ENCODE peak calls at places on chromosomes 16 and 17, in four cellular contexts. O is PC-3, I is foreskin fibroblast, P is heart left ventricle. N is an unnamed sample.
A peak's percentile ranks its signal among the peaks of the same experiment; 100 is the strongest.

GRCh38 chr16:68070811-68071546 is 14.2 kb upstream of the NFATC3 start:
- DNase-seq in P (no peak), I (no peak), O (no peak), N (no peak)

GRCh38 chr17:73201215-73202069 is 8.6 kb downstream of the COG1 start:
- DNase-seq in I (peak; percentile 34), O (no peak), P (peak; percentile 20), N (no peak)

GRCh38 chr17:27240086-27240801 is 53.7 kb upstream of the WSB1 start:
- DNase-seq in P (no peak), O (no peak), I (no peak), N (no peak)

GRCh38 chr16:49617016-49617569 is 238.8 kb downstream of the ZNF423 start:
- DNase-seq in I (no peak), P (no peak), O (no peak), N (no peak)

GRCh38 chr17:79812969-79813825 is 16.3 kb upstream of the CBX8 start:
- DNase-seq in P (no peak), O (no peak), I (peak; percentile 41), N (no peak)

GRCh38 chr16:68902376-68903345 is 59.3 kb downstream of the TANGO6 start:
- DNase-seq in I (peak; percentile 55), O (peak; percentile 80), P (peak; percentile 7), N (peak; percentile 28)

GRCh38 chr17:41308918-41309359 is at the start of gene KRTAP16-1:
- DNase-seq in P (no peak), I (no peak), O (no peak), N (no peak)

GRCh38 chr17:29585080-29585751 is 4.2 kb downstream of the GIT1 start:
- DNase-seq in I (no peak), O (no peak), P (peak; percentile 69), N (no peak)

GRCh38 chr16:4891886-4892216 is 44.6 kb downstream of the UBN1 start:
- DNase-seq in O (no peak), P (no peak), I (peak; percentile 46), N (no peak)

GRCh38 chr16:35255186-35255803 is 1795.9 kb downstream of the TP53TG3F start:
- DNase-seq in I (no peak), O (no peak), P (no peak), N (no peak)

GRCh38 chr17:77523562-77523961 is 382.8 kb downstream of the SEC14L1 start:
- DNase-seq in O (no peak), I (no peak), P (no peak), N (no peak)

GRCh38 chr16:85986931-85987749 is 88.2 kb downstream of the IRF8 start:
- DNase-seq in P (no peak), O (no peak), I (no peak), N (no peak)

GRCh38 chr17:9109933-9110332 is 88.6 kb downstream of the NTN1 start:
- DNase-seq in I (no peak), P (no peak), O (no peak), N (no peak)

GRCh38 chr17:57294629-57295501 is 38.5 kb downstream of the MSI2 start:
- DNase-seq in O (peak; percentile 44), I (peak; percentile 36), P (peak; percentile 60), N (no peak)

GRCh38 chr16:1965610-1966009 is 984 bp upstream of the RPS2 start:
- DNase-seq in I (no peak), P (no peak), O (no peak), N (no peak)

GRCh38 chr17:31587462-31587861 is 196.0 kb downstream of the RAB11FIP4 start:
- DNase-seq in P (no peak), I (no peak), O (no peak), N (no peak)

GRCh38 chr16:68383858-68384257 is 64.5 kb downstream of the SMPD3 start:
- DNase-seq in O (no peak), P (no peak), I (no peak), N (no peak)

DNA sequence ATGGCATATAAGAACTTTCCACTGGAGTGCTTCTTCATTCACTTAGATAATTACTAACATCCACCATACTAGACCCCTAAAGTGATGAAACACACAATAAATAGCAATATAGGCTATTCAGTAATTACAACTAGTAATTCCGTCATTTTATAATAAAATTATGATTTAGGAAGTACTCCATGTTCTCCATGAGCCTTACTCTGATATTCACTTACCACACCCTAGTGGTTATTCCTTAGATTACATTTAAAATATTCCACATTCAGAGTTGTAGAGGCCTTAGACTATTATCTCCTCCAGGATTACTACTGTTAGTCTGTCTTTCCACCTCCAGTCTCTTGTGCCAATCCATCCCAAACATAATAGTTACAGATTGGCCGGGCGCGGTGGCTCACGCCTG is 62.4 kb downstream of the STH start:
- DNase-seq in P (no peak), O (peak; percentile 69), I (peak; percentile 24), N (no peak)
- TF ChIP-seq CTCF in P (no peak), O (peak; percentile 68), I (peak; percentile 12), N (peak; percentile 25)

GRCh38 chr16:74611721-74612120 is 4.8 kb upstream of the GLG1 start:
- DNase-seq in P (no peak), I (peak; percentile 80), O (no peak), N (no peak)
- H3K4me3 ChIP-seq in P (no peak overlapping the region), I (no peak overlapping the region), O (no peak overlapping the region), N (no peak overlapping the region)

GRCh38 chr17:81392909-81393654 is 2.2 kb upstream of the BAHCC1 start:
- DNase-seq in P (no peak), O (peak; percentile 26), I (peak; percentile 53), N (no peak)

GRCh38 chr17:81394377-81394747 is 895 bp upstream of the BAHCC1 start:
- DNase-seq in O (peak; percentile 19), I (peak; percentile 41), P (no peak), N (no peak)

GRCh38 chr17:81394831-81395599 is at the start of gene BAHCC1:
- DNase-seq in O (peak; percentile 100), I (peak; percentile 100), P (peak; percentile 100), N (peak; percentile 99)

GRCh38 chr17:81391964-81392908 is 3.0 kb upstream of the BAHCC1 start:
- DNase-seq in O (no peak), I (peak; percentile 80), P (no peak), N (no peak)

GRCh38 chr17:81393684-81394376 is 1.4 kb upstream of the BAHCC1 start:
- DNase-seq in I (peak; percentile 100), P (peak; percentile 100), O (peak; percentile 100), N (peak; percentile 97)
- TF ChIP-seq CTCF in I (no peak), P (no peak), O (no peak), N (no peak)

DNA sequence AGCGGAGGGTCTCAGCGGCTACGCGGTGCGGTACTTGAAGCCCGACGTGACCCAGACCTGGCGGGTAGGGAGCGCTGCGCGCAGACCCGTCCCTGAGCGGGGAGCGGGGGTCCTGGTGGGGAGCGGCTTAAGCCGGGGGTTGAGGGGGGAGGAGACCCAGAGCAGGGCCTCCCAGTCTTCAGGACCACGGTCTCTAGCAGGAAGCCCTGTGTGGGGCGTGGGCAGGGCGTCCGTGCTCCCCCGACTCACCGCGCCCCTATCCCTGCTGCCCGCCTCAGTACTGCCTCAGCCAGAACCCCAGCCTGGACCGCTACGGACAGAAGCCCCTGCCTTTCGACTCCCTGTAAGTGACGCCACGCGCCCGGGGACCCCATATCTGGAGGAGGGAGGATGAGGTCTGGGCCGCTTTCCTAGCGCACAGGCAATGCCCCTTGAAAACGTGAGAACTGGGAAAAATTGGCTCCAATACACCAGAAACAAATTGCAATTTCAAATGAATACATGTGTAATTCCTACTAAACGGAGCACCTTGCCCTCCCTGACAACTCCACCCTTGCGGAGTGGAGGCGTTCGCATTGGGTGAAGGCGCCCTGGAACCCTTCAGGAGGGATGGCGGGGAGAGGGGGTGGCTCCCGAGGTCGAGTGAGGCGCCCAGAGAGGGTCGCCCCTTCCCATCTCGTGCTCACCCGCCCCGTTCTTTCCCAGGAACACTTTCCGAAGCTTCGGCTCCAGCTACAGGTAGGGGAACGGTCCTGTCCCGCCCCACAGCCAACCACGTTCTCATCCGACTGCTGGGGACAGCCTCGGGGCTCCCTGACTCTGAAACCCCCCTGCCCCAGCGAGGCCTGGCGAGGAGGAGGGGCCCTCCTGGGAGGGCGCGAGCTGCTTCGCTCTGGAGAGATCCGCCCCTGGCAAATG is 14.5 kb upstream of the CNGB1 start:
- DNase-seq in I (peak; percentile 27), O (no peak), P (no peak), N (no peak)
- H3K4me3 ChIP-seq in I (peak overlapping the region; percentile 48), O (no peak overlapping the region), P (peak overlapping the region; percentile 56), N (peak overlapping the region; percentile 37)

GRCh38 chr17:2390199-2390880 is 10.5 kb downstream of the MNT start:
- DNase-seq in P (no peak), O (no peak), I (no peak), N (no peak)

GRCh38 chr17:2393184-2393953 is 7.5 kb downstream of the MNT start:
- DNase-seq in O (peak; percentile 83), P (peak; percentile 93), I (peak; percentile 95), N (no peak)

GRCh38 chr17:2393954-2394749 is 6.7 kb downstream of the MNT start:
- DNase-seq in O (no peak), I (no peak), P (no peak), N (no peak)

GRCh38 chr17:2391597-2392251 is 9.1 kb downstream of the MNT start:
- DNase-seq in P (no peak), I (no peak), O (no peak), N (no peak)

DNA sequence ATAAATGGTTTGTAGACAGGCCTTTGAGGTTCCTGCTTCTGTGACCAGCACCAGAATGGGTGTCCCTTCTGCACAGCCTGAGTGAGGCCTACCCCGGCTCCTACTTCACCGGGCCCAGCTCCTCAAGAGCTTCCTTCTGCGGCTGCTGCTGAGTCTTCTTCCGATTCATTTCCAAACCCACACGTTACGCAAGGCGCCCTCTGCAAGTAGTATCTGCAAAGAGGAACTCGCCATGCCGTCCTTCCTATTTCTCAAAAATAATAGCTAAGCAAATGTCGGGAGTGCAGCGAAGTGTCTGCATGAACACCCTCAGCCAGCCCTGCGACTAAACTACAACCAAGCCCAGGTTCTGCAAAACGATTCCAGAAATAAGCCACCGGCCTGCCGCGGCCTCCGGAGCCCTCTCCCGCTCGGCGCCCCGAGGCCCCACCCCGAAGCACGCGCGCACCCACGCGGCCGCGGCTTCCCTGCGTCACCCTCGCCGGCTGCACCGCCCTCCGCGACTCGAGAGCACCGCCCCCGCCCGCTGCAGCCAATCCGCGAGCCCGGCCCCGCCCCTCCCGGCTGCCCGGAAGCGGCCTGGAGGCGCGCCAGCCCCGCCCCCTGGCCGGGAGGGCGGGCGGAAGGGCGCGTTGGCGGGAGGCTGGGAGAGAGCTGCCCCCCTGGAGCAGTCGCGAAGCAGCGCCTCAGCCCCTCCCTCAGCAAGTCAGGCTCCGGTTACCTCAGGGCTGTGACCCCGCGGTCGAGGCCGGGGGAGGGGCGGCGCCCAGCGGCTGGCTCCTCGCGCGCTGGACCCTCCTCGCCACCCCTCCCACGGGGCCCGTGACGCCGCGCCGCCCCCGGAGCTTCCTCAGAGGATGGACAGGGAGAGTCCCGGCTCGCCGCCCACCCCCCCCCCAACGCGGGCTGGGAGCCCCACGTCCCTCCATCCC is 8.3 kb downstream of the MNT start:
- DNase-seq in O (peak; percentile 92), P (peak; percentile 98), I (peak; percentile 98), N (peak; percentile 86)
- TF ChIP-seq CTCF in O (no peak), P (no peak), I (no peak), N (no peak)

GRCh38 chr16:20383106-20384029 is 21.2 kb downstream of the PDILT start:
- DNase-seq in O (peak; percentile 74), P (peak; percentile 48), I (peak; percentile 62), N (peak; percentile 12)
- H3K4me3 ChIP-seq in O (no peak overlapping the region), P (no peak overlapping the region), I (no peak overlapping the region), N (no peak overlapping the region)

N was measured in retinal pigment epithelial cell.